ENCODE peak calls at places on chromosomes 11 and 22, in five cellular contexts. O is activated T-helper 1 cell treated with anti-CD3 and anti-CD28 coated beads, Interleukin-2, amount 50 U/mL, for 16 hours; Y is SJSA1; M is lower lobe of right lung; Z is effector memory CD4-positive, alpha-beta T cell. I is an unnamed sample.

GRCh38 chr11:35247428-35247827 is 108.5 kb downstream of the CD44 start:
- DNase-seq in Y (no peak), Z (peak), O (peak), M (no peak), I (no peak)

GRCh38 chr11:62552465-62552782 is 5.8 kb upstream of the AHNAK start:
- DNase-seq in M (no peak), Z (no peak), O (no peak), Y (no peak), I (no peak)

GRCh38 chr11:92767416-92767815 is 202.0 kb upstream of the MTNR1B start:
- DNase-seq in M (no peak), Y (no peak), Z (no peak), O (no peak), I (no peak)

GRCh38 chr11:61189933-61190332 is 13.4 kb upstream of the PGA3 start:
- DNase-seq in Y (no peak), M (no peak), O (no peak), Z (no peak), I (no peak)

GRCh38 chr11:10600570-10601248 is 32.2 kb upstream of the LYVE1 start:
- DNase-seq in O (no peak), Z (no peak), Y (no peak), M (no peak), I (no peak)

GRCh38 chr22:27512283-27512761 is 289.2 kb downstream of the MN1 start:
- DNase-seq in Z (no peak), M (peak), Y (peak), O (no peak), I (peak)

GRCh38 chr11:34851916-34852315 is 64.3 kb downstream of the APIP start:
- DNase-seq in M (no peak), O (no peak), Y (no peak), Z (no peak), I (no peak)

GRCh38 chr22:45548991-45549736 is 46.5 kb downstream of the FBLN1 start:
- DNase-seq in M (no peak), Y (peak), Z (no peak), O (no peak), I (no peak)